ENCODE peak calls at places on chromosomes 12 and 14, in eight cellular contexts. S, Q, D, B, M, P, N and Y are unnamed samples.

GRCh38 chr14:32473476-32473875 is 144.4 kb downstream of the AKAP6 start:
- DNase-seq in S (no peak), Q (peak), D (peak), B (peak), M (no peak), P (no peak), N (no peak), Y (no peak)

GRCh38 chr12:50597200-50598195 is 92.7 kb downstream of the DIP2B start:
- DNase-seq in S (peak), Q (peak), D (peak), B (peak), M (no peak), P (no peak), N (no peak), Y (no peak)

GRCh38 chr12:31323466-31324115 is 2.4 kb downstream of the SINHCAF start:
- DNase-seq in S (peak), Q (no peak), D (no peak), B (peak), M (peak), P (no peak), N (no peak), Y (peak)

GRCh38 chr12:52517005-52517835 is 3.0 kb downstream of the KRT5 start:
- DNase-seq in S (no peak), Q (no peak), D (no peak), B (no peak), M (no peak), P (no peak), N (no peak), Y (peak)

GRCh38 chr12:9208236-9208635 is at the start of gene PZP:
- DNase-seq in S (no peak), Q (no peak), D (no peak), B (no peak), M (no peak), P (no peak), N (no peak), Y (no peak)

GRCh38 chr12:95646781-95647184 is 95.5 kb upstream of the USP44 start:
- DNase-seq in S (no peak), Q (peak), D (no peak), B (no peak), M (no peak), P (no peak), N (no peak), Y (no peak)

GRCh38 chr14:67428501-67429031 is 16.6 kb upstream of the PLEK2 start:
- DNase-seq in S (no peak), Q (peak), D (peak), B (peak), M (no peak), P (peak), N (no peak), Y (no peak)

GRCh38 chr12:88684610-88685009 is 104.3 kb upstream of the KITLG start:
- DNase-seq in S (no peak), Q (no peak), D (no peak), B (no peak), M (no peak), P (no peak), N (no peak), Y (no peak)

GRCh38 chr12:109481863-109482262 is 4.4 kb downstream of the UBE3B start:
- DNase-seq in S (no peak), Q (no peak), D (no peak), B (no peak), M (no peak), P (no peak), N (no peak), Y (no peak)

GRCh38 chr14:51535443-51536044 is 116.2 kb upstream of the FRMD6 start:
- DNase-seq in S (no peak), Q (no peak), D (peak), B (no peak), M (no peak), P (no peak), N (no peak), Y (no peak)

GRCh38 chr14:74290415-74290814 is 12.3 kb downstream of the ABCD4 start:
- DNase-seq in S (peak), Q (peak), D (peak), B (peak), M (no peak), P (no peak), N (no peak), Y (no peak)

GRCh38 chr12:47819902-47820630 is at the start of gene HDAC7:
- DNase-seq in S (peak), Q (peak), D (peak), B (peak), M (peak), P (peak), N (no peak), Y (peak)

GRCh38 chr12:19953734-19954133 is 414.6 kb upstream of the PDE3A start:
- DNase-seq in S (no peak), Q (no peak), D (no peak), B (no peak), M (no peak), P (no peak), N (no peak), Y (no peak)
- TF ChIP-seq CTCF in S (no peak), Q (no peak), D (no peak), B (no peak), M (no peak), P (no peak), N (no peak), Y (no peak)

DNA sequence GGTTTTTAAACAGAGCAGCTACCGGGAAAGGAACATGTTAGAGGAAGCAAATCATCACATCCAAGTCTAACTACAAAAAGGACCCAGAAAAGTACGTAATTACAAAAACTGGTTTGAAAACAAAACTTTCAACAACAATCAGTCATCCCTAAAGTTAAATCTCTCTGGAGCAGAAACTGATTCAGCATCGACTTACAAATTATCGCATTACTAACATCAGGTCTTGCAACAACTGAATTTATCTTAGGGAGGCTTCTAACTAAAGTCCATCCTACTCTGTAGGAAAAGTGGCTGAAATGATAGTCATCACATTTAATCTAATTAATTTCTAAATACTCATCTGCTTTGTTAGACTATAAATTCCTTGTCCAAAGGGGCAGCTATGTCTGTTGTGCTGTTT is 136.9 kb downstream of the MED13L start:
- DNase-seq in S (no peak), Q (no peak), D (no peak), B (no peak), M (no peak), P (no peak), N (no peak), Y (no peak)
- H3K4me3 ChIP-seq in S (no peak), Q (no peak), D (no peak), B (no peak), M (no peak), P (no peak), N (no peak), Y (no peak)

GRCh38 chr12:3667485-3667884 is 85.4 kb downstream of the CRACR2A start:
- DNase-seq in S (no peak), Q (no peak), D (no peak), B (peak), M (no peak), P (no peak), N (no peak), Y (no peak)
- TF ChIP-seq CTCF in S (no peak), Q (no peak), D (no peak), B (no peak), M (no peak), P (no peak), N (no peak), Y (no peak)

DNA sequence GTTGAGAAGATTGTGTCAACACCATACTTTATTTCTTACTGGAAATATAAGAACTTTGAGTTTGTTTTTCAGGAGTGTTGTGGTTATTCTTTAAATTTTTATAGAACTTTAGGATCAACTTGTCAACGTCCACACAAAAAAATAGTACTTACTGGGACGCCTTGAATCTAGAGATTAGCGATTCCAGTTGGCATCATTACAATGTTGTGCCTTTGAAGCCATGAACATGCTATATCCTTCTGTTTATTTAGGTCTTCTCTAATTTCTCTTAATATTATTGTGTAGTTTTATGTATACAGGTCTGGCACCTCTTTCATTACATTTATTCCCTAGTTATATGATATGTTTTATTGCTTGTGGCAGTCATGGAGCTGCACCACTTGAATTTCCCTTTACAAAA is 320.8 kb upstream of the CCDC196 start:
- DNase-seq in S (no peak), Q (no peak), D (no peak), B (no peak), M (no peak), P (no peak), N (no peak), Y (no peak)
- H3K4me3 ChIP-seq in S (no peak), Q (no peak), D (no peak), B (no peak), M (no peak), P (no peak), N (no peak), Y (no peak)

GRCh38 chr12:113837528-113838296 is 128.4 kb downstream of the RBM19 start:
- DNase-seq in S (no peak), Q (no peak), D (no peak), B (no peak), M (no peak), P (no peak), N (no peak), Y (no peak)
- TF ChIP-seq CTCF in S (no peak), Q (peak), D (peak), B (no peak), M (no peak), P (peak), N (peak), Y (no peak)